ENCODE peak calls at places on chromosomes 4 and X, in five cellular contexts. X is heart right ventricle, T is right atrium auricular region, S is ovary, M is kidney epithelial cell. H is an unnamed sample.

GRCh38 chr4:82367438-82368097 is 6.2 kb downstream of the HNRNPD start:
- DNase-seq in X (no peak), T (no peak), S (no peak), M (no peak), H (no peak)

GRCh38 chr4:3287972-3288570 is 4.8 kb upstream of the RGS12 start:
- DNase-seq in X (no peak), T (no peak), S (no peak), M (no peak), H (no peak)

GRCh38 chr4:187965726-187966125 is 29.8 kb upstream of the ZFP42 start:
- DNase-seq in X (no peak), T (no peak), S (no peak), M (no peak), H (no peak)

GRCh38 chr4:188196134-188196735 is 57.0 kb downstream of the TRIML1 start:
- DNase-seq in X (no peak), T (no peak), S (no peak), M (no peak), H (no peak)

GRCh38 chr4:45033676-45034410 is 307.5 kb upstream of the GNPDA2 start:
- DNase-seq in X (peak), T (no peak), S (no peak), M (no peak), H (no peak)

GRCh38 chr4:111991797-111992196 is 153.5 kb upstream of the FAM241A start:
- DNase-seq in X (no peak), T (no peak), S (no peak), M (no peak), H (no peak)

GRCh38 chr4:106763044-106763443 is 273.1 kb downstream of the DKK2 start:
- DNase-seq in X (peak), T (no peak), S (no peak), M (no peak), H (no peak)

GRCh38 chrX:12988797-12989196 is 13.9 kb downstream of the TMSB4X start:
- DNase-seq in X (no peak), T (no peak), S (no peak), M (no peak), H (no peak)

GRCh38 chrX:33906971-33907370 is 225.1 kb downstream of the FAM47A start:
- DNase-seq in X (no peak), T (no peak), S (no peak), M (no peak), H (no peak)

GRCh38 chrX:108399427-108400165 is 38.6 kb downstream of the COL4A6 start:
- DNase-seq in X (no peak), T (no peak), S (no peak), M (no peak), H (no peak)

GRCh38 chr4:20181926-20182325 is 69.8 kb upstream of the SLIT2 start:
- DNase-seq in X (no peak), T (no peak), S (no peak), M (no peak), H (no peak)

GRCh38 chr4:138241281-138242075 is 671 bp downstream of the SLC7A11 start:
- DNase-seq in X (no peak), T (no peak), S (no peak), M (no peak), H (no peak)

GRCh38 chr4:168674869-168675268 is 178.0 kb downstream of the PALLD start:
- DNase-seq in X (no peak), T (no peak), S (no peak), M (no peak), H (no peak)
- TF ChIP-seq CTCF in X (no peak), T (no peak), S (no peak), M (no peak), H (no peak)

GRCh38 chr4:932713-933070 is 432 bp downstream of the TMEM175 start:
- DNase-seq in X (no peak), T (no peak), S (peak), M (no peak), H (no peak)

GRCh38 chr4:929970-930625 is 2.0 kb downstream of the GAK start:
- DNase-seq in X (no peak), T (no peak), S (peak), M (no peak), H (no peak)

GRCh38 chr4:930827-931193 is 1.3 kb downstream of the GAK start:
- DNase-seq in X (no peak), T (no peak), S (peak), M (no peak), H (peak)

GRCh38 chr4:931194-931959 is 739 bp downstream of the GAK start:
- DNase-seq in X (no peak), T (no peak), S (no peak), M (no peak), H (peak)

GRCh38 chr4:931960-932712 is at the start of the genes GAK and TMEM175:
- DNase-seq in X (peak), T (peak), S (peak), M (peak), H (peak)
- TF ChIP-seq CTCF in X (no peak), T (no peak), S (no peak), M (no peak), H (no peak)

DNA sequence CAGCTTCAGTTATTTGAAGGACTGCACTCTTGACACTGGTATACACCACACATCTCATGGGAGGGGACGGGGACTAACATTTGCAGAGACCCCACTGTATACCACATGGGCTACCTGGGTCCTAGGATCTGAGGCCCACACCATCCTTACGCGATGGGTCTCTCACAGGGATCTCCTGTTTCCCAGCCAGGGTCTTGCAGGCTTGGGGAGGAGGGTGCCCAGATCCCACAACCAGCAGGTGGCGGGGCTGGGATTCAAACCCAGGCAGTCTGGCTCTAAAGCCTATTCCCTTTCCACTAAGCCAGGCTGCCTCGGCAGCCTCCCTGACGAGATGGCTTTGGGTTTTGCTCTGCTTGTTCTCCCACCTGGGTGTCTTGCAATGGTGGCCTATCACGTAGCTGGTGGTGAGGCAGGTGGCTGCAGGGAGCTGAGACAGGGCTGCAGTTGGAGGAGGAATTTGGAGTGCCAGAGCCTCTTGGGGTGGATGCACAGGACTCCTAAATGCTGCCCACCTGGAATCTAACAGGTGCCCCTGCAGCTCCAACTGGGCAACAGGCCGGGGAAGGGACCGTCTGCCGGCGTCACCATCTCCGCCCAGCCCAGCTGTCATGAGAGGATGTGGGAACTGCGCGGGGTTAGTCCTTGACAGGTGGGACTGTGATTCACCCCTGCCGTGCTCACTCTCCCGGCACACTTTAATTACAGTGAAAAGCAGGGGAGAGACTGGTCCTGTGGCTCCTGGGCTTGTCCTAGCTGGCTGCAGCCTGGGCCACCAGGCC is 110.7 kb downstream of the PSAPL1 start:
- DNase-seq in X (no peak), T (no peak), S (no peak), M (no peak), H (no peak)
- TF ChIP-seq CTCF in X (no peak), T (no peak), S (no peak), M (no peak), H (no peak)

GRCh38 chr4:173365359-173365996 is 5.3 kb upstream of the SAP30 start:
- DNase-seq in X (no peak), T (no peak), S (no peak), M (no peak), H (no peak)

GRCh38 chr4:173362666-173363065 is 8.1 kb upstream of the SAP30 start:
- DNase-seq in X (no peak), T (no peak), S (no peak), M (no peak), H (no peak)

GRCh38 chr4:173357939-173358338 is 12.8 kb upstream of the SAP30 start:
- DNase-seq in X (no peak), T (no peak), S (no peak), M (no peak), H (no peak)

GRCh38 chr4:173360587-173361221 is 10.1 kb upstream of the SAP30 start:
- DNase-seq in X (no peak), T (no peak), S (no peak), M (no peak), H (no peak)
- TF ChIP-seq CTCF in X (peak), T (no peak), S (no peak), M (peak), H (no peak)

DNA sequence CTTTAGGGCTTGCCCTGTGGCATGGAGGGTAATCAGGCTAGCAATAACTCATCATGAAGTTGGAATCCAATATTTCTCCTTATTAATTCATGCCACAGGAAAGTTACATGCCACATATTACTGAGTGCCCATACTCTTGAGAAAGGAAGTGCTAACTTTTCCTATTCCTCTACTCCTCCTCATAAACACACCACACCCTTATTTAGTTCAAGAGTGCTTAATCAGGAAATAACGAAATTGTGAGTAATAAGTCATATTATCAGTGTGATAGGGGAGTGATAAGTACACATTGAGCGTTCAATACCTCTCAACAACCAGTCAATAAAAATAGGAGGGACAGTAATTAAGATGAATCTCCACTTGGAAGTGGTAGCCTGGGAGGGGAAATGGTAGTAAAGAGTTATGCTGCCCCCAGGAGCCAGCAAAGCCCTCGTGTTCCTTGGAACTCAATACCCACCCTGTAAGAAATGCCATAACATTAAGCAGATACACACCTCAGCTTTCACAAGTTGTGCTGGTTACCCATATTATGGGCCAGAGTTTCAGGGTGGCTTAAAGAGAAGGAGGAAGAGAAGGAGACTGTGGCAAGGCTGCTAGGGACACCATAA is 410.0 kb upstream of the NR3C2 start:
- DNase-seq in X (no peak), T (no peak), S (no peak), M (no peak), H (no peak)
- TF ChIP-seq CTCF in X (peak), T (no peak), S (no peak), M (no peak), H (no peak)

GRCh38 chr4:119240128-119240527 is 27.6 kb downstream of the USP53 start:
- DNase-seq in X (no peak), T (no peak), S (no peak), M (no peak), H (no peak)

GRCh38 chr4:119240568-119240967 is 28.1 kb downstream of the USP53 start:
- DNase-seq in X (no peak), T (no peak), S (no peak), M (no peak), H (no peak)

GRCh38 chr4:119243868-119244267 is 31.4 kb downstream of the USP53 start:
- DNase-seq in X (no peak), T (no peak), S (no peak), M (no peak), H (no peak)

GRCh38 chr4:119244344-119244743 is 31.8 kb downstream of the USP53 start:
- DNase-seq in X (no peak), T (no peak), S (no peak), M (no peak), H (no peak)

DNA sequence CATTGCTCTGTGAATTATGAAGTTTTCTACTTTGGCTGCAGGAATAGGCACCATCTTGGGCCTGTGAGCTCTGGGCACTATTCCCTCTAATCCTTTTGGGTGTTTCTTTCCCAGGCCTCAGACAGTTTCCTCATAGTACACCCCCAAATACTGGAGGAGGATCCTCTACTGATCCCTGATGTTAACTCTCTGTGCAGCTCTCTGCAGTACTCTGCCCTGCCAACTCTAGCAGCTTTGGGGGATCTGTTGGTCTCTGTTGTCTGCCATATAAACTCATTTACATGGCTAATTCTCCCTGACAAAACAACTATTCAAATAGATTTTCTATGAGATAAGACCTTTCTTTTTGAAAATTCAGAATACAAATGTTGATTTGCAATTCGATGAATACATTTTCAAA is 29.9 kb downstream of the USP53 start:
- DNase-seq in X (no peak), T (no peak), S (no peak), M (no peak), H (no peak)
- TF ChIP-seq CTCF in X (no peak), T (no peak), S (no peak), M (no peak), H (no peak)